ENCODE peak calls at places on chromosomes 4 and X, in eight cellular contexts. A is KBM-7; N is activated CD8-positive, alpha-beta memory T cell treated with anti-CD3 and anti-CD28 coated beads for 48 hours; V is Panc1; F is DMS 273 treated with DMSO at 0.1 percent for 48 hours; X is pancreas; P is naive thymus-derived CD8-positive, alpha-beta T cell; L is B cell. Q is an unnamed sample.

GRCh38 chr4:929970-930625 is 2.0 kb downstream of the GAK start:
- DNase-seq in N (no peak), P (no peak), V (no peak), A (no peak), X (no peak), L (no peak), F (no peak), Q (no peak)

GRCh38 chr4:145839151-145839550 is 99.5 kb downstream of the ZNF827 start:
- DNase-seq in V (no peak), P (no peak), N (no peak), L (no peak), X (no peak), A (no peak), F (no peak), Q (no peak)

GRCh38 chr4:185110375-185110823 is 32.7 kb upstream of the SLC25A4 start:
- DNase-seq in V (no peak), X (peak; percentile 75), P (no peak), L (no peak), F (no peak), N (no peak), A (no peak), Q (no peak)

GRCh38 chr4:168129046-168129772 is 36.9 kb downstream of the ANXA10 start:
- DNase-seq in P (no peak), V (no peak), A (no peak), F (no peak), X (no peak), N (no peak), L (no peak), Q (no peak)

GRCh38 chr4:55781809-55782208 is 37.8 kb upstream of the EXOC1L start:
- DNase-seq in V (no peak), F (no peak), A (no peak), L (no peak), N (no peak), P (no peak), X (no peak), Q (no peak)

GRCh38 chrX:11558972-11559371 is 106.7 kb downstream of the ARHGAP6 start:
- DNase-seq in L (peak; percentile 42), V (no peak), N (peak; percentile 2), P (peak; percentile 16), A (peak; percentile 48), F (no peak), X (no peak), Q (no peak)

GRCh38 chrX:44025611-44026010 is 52.4 kb upstream of the NDP start:
- DNase-seq in L (no peak), N (no peak), V (no peak), F (no peak), X (no peak), A (no peak), P (no peak), Q (no peak)

GRCh38 chrX:115948018-115948923 is 222.3 kb upstream of the AGTR2 start:
- DNase-seq in A (peak; percentile 27), F (no peak), N (no peak), V (no peak), L (no peak), X (no peak), P (no peak), Q (no peak)

GRCh38 chr4:5609265-5610007 is 98.9 kb downstream of the EVC2 start:
- DNase-seq in F (no peak), L (no peak), P (no peak), X (no peak), N (no peak), A (no peak), V (no peak), Q (no peak)

GRCh38 chrX:132732236-132732635 is 226.2 kb downstream of the HS6ST2 start:
- DNase-seq in L (no peak), N (no peak), F (no peak), V (no peak), A (no peak), P (no peak), X (no peak), Q (no peak)

GRCh38 chrX:10797493-10797892 is 177.1 kb upstream of the MID1 start:
- DNase-seq in X (no peak), F (no peak), V (no peak), A (no peak), L (no peak), P (no peak), N (no peak), Q (no peak)

GRCh38 chr4:2937146-2937857 is 25.9 kb downstream of the NOP14 start:
- DNase-seq in P (no peak), A (no peak), X (peak; percentile 74), L (no peak), V (peak; percentile 46), N (no peak), F (no peak), Q (no peak)

Q was measured in GOT3.